ENCODE peak calls at places on chromosomes 4 and X, in five cellular contexts. R is BE2C, Q is pancreas, B is suprapubic skin, P is cardiac fibroblast. A is an unnamed sample.

GRCh38 chr4:115866364-115866896 is 753.0 kb upstream of the NDST4 start:
- DNase-seq in P (no peak), Q (no peak), B (no peak), R (no peak), A (no peak)

GRCh38 chrX:46788902-46789301 is 30.0 kb upstream of the SLC9A7 start:
- DNase-seq in R (no peak), P (peak; percentile 5), Q (no peak), B (no peak), A (no peak)

GRCh38 chr4:32199639-32200038 is 1479.5 kb downstream of the PCDH7 start:
- DNase-seq in B (no peak), R (no peak), Q (no peak), P (no peak), A (no peak)

GRCh38 chr4:8291036-8291682 is 21.6 kb downstream of the HTRA3 start:
- DNase-seq in R (peak; percentile 7), B (peak; percentile 47), P (no peak), Q (no peak), A (no peak)

GRCh38 chr4:173990126-173990878 is 293.2 kb downstream of the FBXO8 start:
- DNase-seq in P (peak; percentile 72), B (no peak), Q (no peak), R (peak; percentile 58), A (peak; percentile 79)

GRCh38 chrX:75131973-75132627 is 24.0 kb downstream of the ABCB7 start:
- DNase-seq in R (no peak), Q (no peak), P (no peak), B (no peak), A (no peak)

GRCh38 chrX:105282077-105282476 is 61.6 kb upstream of the TEX13A start:
- DNase-seq in B (no peak), R (no peak), P (peak; percentile 14), Q (no peak), A (peak; percentile 34)

GRCh38 chr4:159258889-159259560 is 156.1 kb downstream of the RAPGEF2 start:
- DNase-seq in Q (no peak), R (no peak), P (no peak), B (no peak), A (no peak)

GRCh38 chr4:108171541-108172230 is 3.0 kb upstream of the LEF1 start:
- DNase-seq in P (no peak), B (no peak), R (peak; percentile 13), Q (peak; percentile 15), A (no peak)

GRCh38 chr4:16384496-16384895 is 158.2 kb upstream of the TAPT1 start:
- DNase-seq in Q (no peak), P (no peak), B (no peak), R (peak; percentile 12), A (no peak)

GRCh38 chr4:85968945-85969830 is 390.7 kb downstream of the MAPK10 start:
- DNase-seq in P (peak; percentile 88), Q (no peak), B (no peak), R (no peak), A (peak; percentile 84)

GRCh38 chr4:73929285-73929684 is 52.5 kb downstream of the PF4 start:
- DNase-seq in P (no peak), Q (no peak), B (no peak), R (no peak), A (no peak)

GRCh38 chrX:118510076-118510475 is 14.5 kb downstream of the DOCK11 start:
- DNase-seq in P (no peak), R (no peak), B (no peak), Q (no peak), A (no peak)

GRCh38 chrX:81174286-81174685 is 27.4 kb downstream of the HMGN5 start:
- DNase-seq in Q (no peak), P (peak; percentile 62), R (no peak), B (no peak), A (peak; percentile 47)

GRCh38 chrX:42070866-42071265 is 147.5 kb upstream of the CASK start:
- DNase-seq in R (no peak), B (no peak), P (no peak), Q (no peak), A (no peak)

GRCh38 chr4:185966997-185967775 is 101.8 kb upstream of the TLR3 start:
- DNase-seq in R (no peak), Q (no peak), B (no peak), P (no peak), A (no peak)

GRCh38 chrX:147894332-147894870 is 17.3 kb upstream of the FMR1 start:
- DNase-seq in Q (no peak), B (no peak), R (no peak), P (no peak), A (peak; percentile 20)

GRCh38 chr4:83255584-83255983 is 29.0 kb downstream of the COQ2 start:
- DNase-seq in Q (no peak), B (no peak), P (peak; percentile 81), R (no peak), A (peak; percentile 76)

DNA sequence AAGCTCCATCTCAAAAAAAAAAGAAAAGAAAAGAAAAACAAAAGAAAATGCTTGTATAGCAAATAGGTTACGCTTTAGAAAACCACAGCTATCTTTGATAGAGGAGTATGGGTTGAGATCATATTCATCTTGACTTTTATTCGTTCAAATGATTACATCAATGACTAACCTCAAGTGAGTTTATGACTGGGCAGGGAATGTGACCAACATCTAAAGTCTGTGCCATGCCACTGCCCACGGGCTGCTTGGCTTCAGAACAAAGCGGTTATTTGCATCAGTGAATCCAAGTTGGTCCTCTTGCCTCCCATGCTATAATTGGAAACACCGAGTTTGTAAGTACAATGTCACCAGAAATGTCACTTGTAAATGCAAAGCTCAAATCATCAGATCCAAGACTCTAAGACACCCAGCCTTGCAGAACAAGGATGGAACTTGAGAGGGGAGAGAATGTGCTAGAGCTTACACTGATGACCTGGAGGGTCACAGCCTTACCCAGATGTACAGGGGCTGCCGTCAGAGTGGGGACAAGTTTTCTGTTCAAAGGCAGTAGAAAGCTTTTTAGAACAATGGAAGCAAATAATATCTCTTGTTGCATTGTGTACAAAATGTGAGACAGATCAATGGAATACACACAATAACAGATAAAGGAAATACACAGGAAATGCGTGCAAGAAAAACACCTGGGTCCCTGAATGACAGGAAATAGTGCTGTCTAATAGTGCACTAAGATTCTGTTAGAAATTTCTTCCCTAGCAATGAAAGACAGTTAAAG is 8.4 kb upstream of the OPN1LW start:
- DNase-seq in Q (no peak), P (no peak), B (no peak), R (no peak), A (no peak)
- H3K4me3 ChIP-seq in Q (no peak overlapping the region), P (no peak overlapping the region), B (no peak overlapping the region), R (no peak overlapping the region), A (no peak overlapping the region)

GRCh38 chrX:45322382-45322781 is 121.7 kb upstream of the DIPK2B start:
- DNase-seq in B (no peak), Q (peak; percentile 28), P (peak; percentile 87), R (no peak), A (peak; percentile 83)
- TF ChIP-seq CTCF in B (no peak), Q (peak; percentile 24), P (peak; percentile 43), R (no peak), A (peak; percentile 59)

DNA sequence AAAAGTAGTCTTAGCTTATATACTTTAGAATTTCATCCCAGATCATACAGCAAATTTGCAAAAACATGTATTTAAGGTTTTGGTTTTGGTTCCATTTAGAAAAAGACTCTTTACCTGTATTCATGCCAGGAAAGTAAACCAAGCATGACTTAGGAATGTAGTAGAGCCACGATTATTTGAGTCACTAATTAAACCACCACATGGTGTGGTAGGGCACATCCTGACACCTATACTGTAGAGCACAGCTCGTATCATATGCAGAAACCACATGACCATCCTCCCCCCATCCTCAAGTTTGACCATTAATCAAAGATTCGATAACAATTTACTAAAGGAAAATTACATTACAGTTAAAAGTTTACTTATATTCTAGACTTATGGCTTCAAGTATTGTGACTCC is 250.2 kb downstream of the ADAMTS3 start:
- DNase-seq in Q (no peak), P (no peak), B (no peak), R (no peak), A (no peak)
- H3K4me3 ChIP-seq in Q (no peak overlapping the region), P (no peak overlapping the region), B (no peak overlapping the region), R (no peak overlapping the region), A (no peak overlapping the region)

GRCh38 chr4:7061815-7062214 is 6.0 kb downstream of the GRPEL1 start:
- DNase-seq in B (no peak), Q (no peak), R (no peak), P (no peak), A (no peak)
- TF ChIP-seq CTCF in B (no peak), Q (no peak), R (no peak), P (no peak), A (no peak)

GRCh38 chrX:103200951-103201529 is 13.9 kb upstream of the BEX4 start:
- DNase-seq in P (no peak), R (no peak), Q (no peak), B (no peak), A (no peak)

GRCh38 chrX:103197721-103198306 is 17.1 kb upstream of the BEX4 start:
- DNase-seq in R (no peak), P (peak; percentile 28), Q (no peak), B (no peak), A (peak; percentile 38)
- H3K4me3 ChIP-seq in R (no peak overlapping the region), P (no peak overlapping the region), Q (no peak overlapping the region), B (no peak overlapping the region), A (no peak overlapping the region)

GRCh38 chrX:54786972-54787371 is 11.1 kb downstream of the ITIH6 start:
- DNase-seq in B (no peak), R (peak; percentile 35), P (peak; percentile 1), Q (no peak), A (no peak)
- TF ChIP-seq CTCF in B (no peak), R (peak; percentile 56), P (no peak), Q (no peak), A (no peak)

A was measured in fibroblast of pulmonary artery.